ENCODE peak calls at places on chromosomes 1 and 21, in four cellular contexts. G, Q, A and V are unnamed samples.

GRCh38 chr1:231861541-231862481 is 235.2 kb downstream of the DISC1 start:
- DNase-seq in G (no peak), Q (no peak), A (no peak), V (no peak)

GRCh38 chr1:67367370-67368345 is 60.0 kb downstream of the IL12RB2 start:
- DNase-seq in G (no peak), Q (no peak), A (no peak), V (peak)

GRCh38 chr1:32533792-32534327 is 5.4 kb upstream of the ZBTB8A start:
- DNase-seq in G (no peak), Q (no peak), A (no peak), V (no peak)

GRCh38 chr1:20732588-20733360 is at the start of gene SH2D5:
- DNase-seq in G (peak), Q (peak), A (peak), V (peak)

GRCh38 chr1:166121010-166121409 is 45.8 kb downstream of the FAM78B start:
- DNase-seq in G (no peak), Q (no peak), A (no peak), V (no peak)

GRCh38 chr1:150429805-150430204 is 57.4 kb upstream of the TARS2 start:
- DNase-seq in G (no peak), Q (no peak), A (no peak), V (no peak)

GRCh38 chr1:70039485-70039884 is 165.9 kb downstream of the LRRC40 start:
- DNase-seq in G (no peak), Q (no peak), A (no peak), V (no peak)

GRCh38 chr1:153353226-153353947 is 4.3 kb upstream of the S100A9 start:
- DNase-seq in G (no peak), Q (no peak), A (no peak), V (peak)

GRCh38 chr1:100952104-100952745 is 56.3 kb downstream of the SLC30A7 start:
- DNase-seq in G (no peak), Q (no peak), A (no peak), V (no peak)

GRCh38 chr1:71027991-71028390 is 19.6 kb downstream of the PTGER3 start:
- DNase-seq in G (no peak), Q (no peak), A (no peak), V (peak)

GRCh38 chr21:36700295-36700960 is 1.5 kb downstream of the SIM2 start:
- DNase-seq in G (no peak), Q (no peak), A (no peak), V (peak)

GRCh38 chr1:34985063-34985770 is at the start of gene TMEM35B:
- DNase-seq in G (peak), Q (peak), A (peak), V (peak)

GRCh38 chr1:119005870-119006405 is 17.8 kb upstream of the TBX15 start:
- DNase-seq in G (no peak), Q (no peak), A (no peak), V (no peak)

GRCh38 chr1:15963968-15964648 is 11.8 kb downstream of the ZBTB17 start:
- DNase-seq in G (no peak), Q (no peak), A (no peak), V (no peak)

GRCh38 chr1:226066415-226067077 is 4.0 kb downstream of the H3-3A start:
- DNase-seq in G (no peak), Q (no peak), A (no peak), V (no peak)

GRCh38 chr1:6785721-6786505 is 659 bp downstream of the CAMTA1 start:
- DNase-seq in G (no peak), Q (peak), A (peak), V (peak)

GRCh38 chr1:31562707-31563360 is 13.5 kb upstream of the TINAGL1 start:
- DNase-seq in G (no peak), Q (no peak), A (no peak), V (no peak)

GRCh38 chr21:26443291-26443690 is 129.8 kb downstream of the CYYR1 start:
- DNase-seq in G (no peak), Q (no peak), A (no peak), V (no peak)

GRCh38 chr21:26469789-26470188 is 103.3 kb downstream of the CYYR1 start:
- DNase-seq in G (peak), Q (peak), A (no peak), V (no peak)

GRCh38 chr1:50275564-50275963 is 147.7 kb downstream of the DMRTA2 start:
- DNase-seq in G (no peak), Q (no peak), A (no peak), V (no peak)

GRCh38 chr1:215749423-215749822 is 182.3 kb downstream of the KCTD3 start:
- DNase-seq in G (peak), Q (no peak), A (no peak), V (no peak)

GRCh38 chr1:27528701-27529637 is 39.0 kb upstream of the WASF2 start:
- DNase-seq in G (no peak), Q (peak), A (no peak), V (no peak)

GRCh38 chr1:101081496-101082282 is 56.1 kb upstream of the DPH5 start:
- DNase-seq in G (no peak), Q (no peak), A (no peak), V (no peak)